ENCODE peak calls at places on chromosomes 4 and X, in eight cellular contexts. One of them, this sample, is unnamed.

GRCh38 chr4:169225058-169225751 is 45.6 kb downstream of the SH3RF1 start:
- DNase-seq in NCI-H1092 treated with DMSO at 0.1 percent for 48 hours: no peak
- DNase-seq in NCI-H146: no peak
- DNase-seq in activated CD4-positive, alpha-beta T cell treated with anti-CD3 and anti-CD28 coated beads for 36 hours: no peak
- DNase-seq in OCI-LY7: no peak
- DNase-seq in HS-5: peak
- DNase-seq in T-helper 17 cell: no peak
- DNase-seq in NCI-H510A treated with DMSO at 0.1 percent for 48 hours: no peak
- DNase-seq in this sample: peak

GRCh38 chrX:9293051-9293496 is 171.8 kb upstream of the TBL1X start:
- DNase-seq in activated CD4-positive, alpha-beta T cell treated with anti-CD3 and anti-CD28 coated beads for 36 hours: no peak
- DNase-seq in NCI-H510A treated with DMSO at 0.1 percent for 48 hours: no peak
- DNase-seq in HS-5: no peak
- DNase-seq in OCI-LY7: no peak
- DNase-seq in NCI-H1092 treated with DMSO at 0.1 percent for 48 hours: no peak
- DNase-seq in T-helper 17 cell: no peak
- DNase-seq in NCI-H146: peak
- DNase-seq in this sample: no peak

GRCh38 chr4:132670557-132670956 is 478.5 kb upstream of the PCDH10 start:
- DNase-seq in NCI-H1092 treated with DMSO at 0.1 percent for 48 hours: no peak
- DNase-seq in activated CD4-positive, alpha-beta T cell treated with anti-CD3 and anti-CD28 coated beads for 36 hours: no peak
- DNase-seq in NCI-H510A treated with DMSO at 0.1 percent for 48 hours: no peak
- DNase-seq in HS-5: no peak
- DNase-seq in NCI-H146: no peak
- DNase-seq in OCI-LY7: no peak
- DNase-seq in T-helper 17 cell: no peak
- DNase-seq in this sample: no peak

GRCh38 chr4:182449960-182450359 is 206.8 kb downstream of the TENM3 start:
- DNase-seq in HS-5: no peak
- DNase-seq in activated CD4-positive, alpha-beta T cell treated with anti-CD3 and anti-CD28 coated beads for 36 hours: no peak
- DNase-seq in NCI-H1092 treated with DMSO at 0.1 percent for 48 hours: no peak
- DNase-seq in T-helper 17 cell: no peak
- DNase-seq in OCI-LY7: no peak
- DNase-seq in NCI-H146: no peak
- DNase-seq in NCI-H510A treated with DMSO at 0.1 percent for 48 hours: no peak
- DNase-seq in this sample: no peak

GRCh38 chr4:184355111-184355604 is 119.2 kb downstream of the IRF2 start:
- DNase-seq in T-helper 17 cell: no peak
- DNase-seq in NCI-H510A treated with DMSO at 0.1 percent for 48 hours: no peak
- DNase-seq in OCI-LY7: peak
- DNase-seq in activated CD4-positive, alpha-beta T cell treated with anti-CD3 and anti-CD28 coated beads for 36 hours: peak
- DNase-seq in NCI-H146: no peak
- DNase-seq in HS-5: peak
- DNase-seq in NCI-H1092 treated with DMSO at 0.1 percent for 48 hours: no peak
- DNase-seq in this sample: no peak

GRCh38 chrX:32448320-32448719 is 763.0 kb downstream of the DMD start:
- DNase-seq in NCI-H1092 treated with DMSO at 0.1 percent for 48 hours: no peak
- DNase-seq in HS-5: no peak
- DNase-seq in OCI-LY7: peak
- DNase-seq in activated CD4-positive, alpha-beta T cell treated with anti-CD3 and anti-CD28 coated beads for 36 hours: no peak
- DNase-seq in T-helper 17 cell: no peak
- DNase-seq in NCI-H146: no peak
- DNase-seq in NCI-H510A treated with DMSO at 0.1 percent for 48 hours: peak
- DNase-seq in this sample: no peak

GRCh38 chr4:80484707-80485106 is 149.2 kb downstream of the CFAP299 start:
- DNase-seq in T-helper 17 cell: no peak
- DNase-seq in NCI-H510A treated with DMSO at 0.1 percent for 48 hours: no peak
- DNase-seq in NCI-H1092 treated with DMSO at 0.1 percent for 48 hours: no peak
- DNase-seq in NCI-H146: no peak
- DNase-seq in HS-5: no peak
- DNase-seq in activated CD4-positive, alpha-beta T cell treated with anti-CD3 and anti-CD28 coated beads for 36 hours: no peak
- DNase-seq in OCI-LY7: no peak
- DNase-seq in this sample: no peak

GRCh38 chr4:1001561-1002130 is 8.4 kb upstream of the SLC26A1 start:
- DNase-seq in HS-5: no peak
- DNase-seq in NCI-H146: no peak
- DNase-seq in T-helper 17 cell: no peak
- DNase-seq in NCI-H510A treated with DMSO at 0.1 percent for 48 hours: no peak
- DNase-seq in OCI-LY7: no peak
- DNase-seq in NCI-H1092 treated with DMSO at 0.1 percent for 48 hours: no peak
- DNase-seq in activated CD4-positive, alpha-beta T cell treated with anti-CD3 and anti-CD28 coated beads for 36 hours: no peak
- DNase-seq in this sample: no peak

GRCh38 chr4:336099-336892 is 1.3 kb upstream of the ZNF141 start:
- DNase-seq in activated CD4-positive, alpha-beta T cell treated with anti-CD3 and anti-CD28 coated beads for 36 hours: no peak
- DNase-seq in HS-5: no peak
- DNase-seq in NCI-H146: peak
- DNase-seq in NCI-H1092 treated with DMSO at 0.1 percent for 48 hours: peak
- DNase-seq in T-helper 17 cell: no peak
- DNase-seq in NCI-H510A treated with DMSO at 0.1 percent for 48 hours: no peak
- DNase-seq in OCI-LY7: no peak
- DNase-seq in this sample: no peak

GRCh38 chrX:121161501-121161933 is 114.1 kb downstream of the GLUD2 start:
- DNase-seq in HS-5: no peak
- DNase-seq in T-helper 17 cell: no peak
- DNase-seq in NCI-H146: no peak
- DNase-seq in OCI-LY7: no peak
- DNase-seq in NCI-H1092 treated with DMSO at 0.1 percent for 48 hours: no peak
- DNase-seq in activated CD4-positive, alpha-beta T cell treated with anti-CD3 and anti-CD28 coated beads for 36 hours: peak
- DNase-seq in NCI-H510A treated with DMSO at 0.1 percent for 48 hours: no peak
- DNase-seq in this sample: no peak

GRCh38 chrX:71056857-71057256 is 11.3 kb downstream of the SNX12 start:
- DNase-seq in OCI-LY7: no peak
- DNase-seq in HS-5: no peak
- DNase-seq in activated CD4-positive, alpha-beta T cell treated with anti-CD3 and anti-CD28 coated beads for 36 hours: no peak
- DNase-seq in NCI-H1092 treated with DMSO at 0.1 percent for 48 hours: no peak
- DNase-seq in NCI-H510A treated with DMSO at 0.1 percent for 48 hours: no peak
- DNase-seq in NCI-H146: no peak
- DNase-seq in T-helper 17 cell: no peak
- DNase-seq in this sample: no peak

GRCh38 chr4:4507923-4508322 is 33.9 kb downstream of the STX18 start:
- DNase-seq in HS-5: no peak
- DNase-seq in NCI-H146: no peak
- DNase-seq in activated CD4-positive, alpha-beta T cell treated with anti-CD3 and anti-CD28 coated beads for 36 hours: no peak
- DNase-seq in T-helper 17 cell: no peak
- DNase-seq in NCI-H510A treated with DMSO at 0.1 percent for 48 hours: no peak
- DNase-seq in OCI-LY7: peak
- DNase-seq in NCI-H1092 treated with DMSO at 0.1 percent for 48 hours: no peak
- DNase-seq in this sample: no peak

GRCh38 chrX:43551590-43551989 is 104.5 kb upstream of the MAOA start:
- DNase-seq in activated CD4-positive, alpha-beta T cell treated with anti-CD3 and anti-CD28 coated beads for 36 hours: no peak
- DNase-seq in NCI-H510A treated with DMSO at 0.1 percent for 48 hours: no peak
- DNase-seq in OCI-LY7: no peak
- DNase-seq in T-helper 17 cell: no peak
- DNase-seq in NCI-H1092 treated with DMSO at 0.1 percent for 48 hours: no peak
- DNase-seq in HS-5: no peak
- DNase-seq in NCI-H146: no peak
- DNase-seq in this sample: no peak

GRCh38 chr4:100539706-100540105 is 21.9 kb upstream of the EMCN start:
- DNase-seq in NCI-H1092 treated with DMSO at 0.1 percent for 48 hours: no peak
- DNase-seq in OCI-LY7: no peak
- DNase-seq in NCI-H146: no peak
- DNase-seq in activated CD4-positive, alpha-beta T cell treated with anti-CD3 and anti-CD28 coated beads for 36 hours: no peak
- DNase-seq in HS-5: no peak
- DNase-seq in T-helper 17 cell: no peak
- DNase-seq in NCI-H510A treated with DMSO at 0.1 percent for 48 hours: no peak
- DNase-seq in this sample: no peak

This sample was measured in epithelial cell of prostate.